ENCODE peak calls at places on chromosomes 5 and 9, in five cellular contexts. J is stimulated activated CD8-positive, alpha-beta memory T cell treated with anti-CD3 and anti-CD28 coated beads, Interleukin-7, amount 100 ng/mL, for 48 hours; X is H7; L is cardiac muscle cell; M is NCI-H2171 treated with DMSO at 0.1 percent for 48 hours. Q is an unnamed sample.

GRCh38 chr9:70420267-70421019 is 6.0 kb upstream of the KLF9 start:
- DNase-seq in L (peak), M (peak), J (no peak), X (peak), Q (peak)

GRCh38 chr5:135322744-135323143 is 76.3 kb downstream of the MACROH2A1 start:
- DNase-seq in M (no peak), L (no peak), X (no peak), J (no peak), Q (no peak)

GRCh38 chr9:90926920-90927319 is 125.3 kb downstream of the SYK start:
- DNase-seq in X (no peak), M (no peak), J (no peak), L (no peak), Q (no peak)

GRCh38 chr5:16735092-16735970 is 118.5 kb upstream of the RETREG1 start:
- DNase-seq in X (no peak), L (no peak), J (no peak), M (no peak), Q (no peak)

GRCh38 chr5:151200913-151201445 is 22.9 kb downstream of the CCDC69 start:
- DNase-seq in X (no peak), M (no peak), J (no peak), L (no peak), Q (no peak)

GRCh38 chr5:53407373-53407772 is 73.1 kb upstream of the FST start:
- DNase-seq in X (no peak), J (no peak), L (no peak), M (no peak), Q (no peak)

GRCh38 chr5:132498686-132499271 is 8.2 kb upstream of the IRF1 start:
- DNase-seq in L (no peak), X (no peak), J (no peak), M (no peak), Q (no peak)

GRCh38 chr9:21812415-21812814 is 10.0 kb downstream of the MTAP start:
- DNase-seq in J (no peak), M (no peak), X (no peak), L (no peak), Q (no peak)

GRCh38 chr9:87668722-87669121 is 57.2 kb upstream of the CTSL start:
- DNase-seq in X (no peak), J (no peak), L (no peak), M (no peak), Q (no peak)

GRCh38 chr9:20512106-20512505 is 110.2 kb downstream of the MLLT3 start:
- DNase-seq in M (peak), X (no peak), L (no peak), J (no peak), Q (no peak)

GRCh38 chr5:157025093-157025698 is 33.7 kb downstream of the HAVCR1 start:
- DNase-seq in J (peak), L (no peak), X (no peak), M (no peak), Q (no peak)

GRCh38 chr5:123367739-123368138 is 55.5 kb downstream of the CEP120 start:
- DNase-seq in J (no peak), L (peak), M (peak), X (no peak), Q (no peak)

GRCh38 chr9:102479191-102479590 is 515.9 kb upstream of the CYLC2 start:
- DNase-seq in L (no peak), X (no peak), J (no peak), M (no peak), Q (no peak)

GRCh38 chr9:17318821-17319320 is 184.0 kb downstream of the CNTLN start:
- DNase-seq in J (no peak), X (no peak), L (no peak), M (no peak), Q (no peak)

GRCh38 chr5:119321569-119322311 is 34.1 kb upstream of the TNFAIP8 start:
- DNase-seq in M (no peak), J (no peak), L (no peak), X (no peak), Q (no peak)

GRCh38 chr9:94922098-94922607 is 195.7 kb downstream of the AOPEP start:
- DNase-seq in J (no peak), M (no peak), L (no peak), X (no peak), Q (no peak)

GRCh38 chr9:126146254-126147145 is 180.1 kb upstream of the MVB12B start:
- DNase-seq in J (peak), L (peak), X (peak), M (peak), Q (peak)

GRCh38 chr9:3292311-3292710 is 233.5 kb downstream of the RFX3 start:
- DNase-seq in M (no peak), L (no peak), X (no peak), J (no peak), Q (no peak)

GRCh38 chr9:74570879-74571512 is 73.9 kb downstream of the RORB start:
- DNase-seq in J (no peak), X (no peak), L (peak), M (peak), Q (peak)

GRCh38 chr5:35087971-35088370 is 40.2 kb upstream of the AGXT2 start:
- DNase-seq in X (no peak), M (no peak), J (no peak), L (no peak), Q (no peak)

GRCh38 chr5:133714161-133714915 is 102.0 kb upstream of the FSTL4 start:
- DNase-seq in J (no peak), M (peak), L (no peak), X (no peak), Q (no peak)

GRCh38 chr9:16211952-16212351 is 658.5 kb downstream of the BNC2 start:
- DNase-seq in M (no peak), J (no peak), L (no peak), X (no peak), Q (no peak)

GRCh38 chr9:77651203-77651602 is 3.1 kb upstream of the GNA14 start:
- DNase-seq in L (no peak), M (no peak), J (no peak), X (peak), Q (no peak)

GRCh38 chr9:117164512-117164911 is 250.3 kb downstream of the ASTN2 start:
- DNase-seq in L (no peak), X (no peak), M (no peak), J (no peak), Q (no peak)

GRCh38 chr5:58459276-58459859 is 518 bp downstream of the PLK2 start:
- DNase-seq in J (no peak), M (peak), L (peak), X (no peak), Q (no peak)

Q was measured in neural crest cell.